ENCODE peak calls at places on chromosome 2, in four cellular contexts. One of them, this sample, is unnamed.

GRCh38 chr2:158618859-158619490 is 162.2 kb downstream of the PKP4 start:
- DNase-seq in heart right ventricle: no peak
- DNase-seq in lower leg skin: no peak
- DNase-seq in GM23248: peak; percentile 26
- DNase-seq in this sample: no peak

GRCh38 chr2:72111061-72111460 is 36.6 kb downstream of the CYP26B1 start:
- DNase-seq in heart right ventricle: no peak
- DNase-seq in lower leg skin: peak; percentile 56
- DNase-seq in GM23248: no peak
- DNase-seq in this sample: no peak

GRCh38 chr2:231227309-231228162 is 29.1 kb downstream of the ARMC9 start:
- DNase-seq in heart right ventricle: no peak
- DNase-seq in lower leg skin: no peak
- DNase-seq in GM23248: peak; percentile 90
- DNase-seq in this sample: peak; percentile 52

GRCh38 chr2:146721486-146721885 is 1123.3 kb upstream of the ACVR2A start:
- DNase-seq in heart right ventricle: no peak
- DNase-seq in lower leg skin: no peak
- DNase-seq in GM23248: no peak
- DNase-seq in this sample: no peak

GRCh38 chr2:239197146-239197545 is 203.7 kb downstream of the HDAC4 start:
- DNase-seq in heart right ventricle: no peak
- DNase-seq in lower leg skin: peak; percentile 82
- DNase-seq in GM23248: no peak
- DNase-seq in this sample: peak; percentile 12

GRCh38 chr2:160752475-160753330 is 259.1 kb upstream of the RBMS1 start:
- DNase-seq in heart right ventricle: no peak
- DNase-seq in lower leg skin: no peak
- DNase-seq in GM23248: peak; percentile 60
- DNase-seq in this sample: peak; percentile 36

GRCh38 chr2:137178955-137179377 is 413.6 kb downstream of the THSD7B start:
- DNase-seq in heart right ventricle: no peak
- DNase-seq in lower leg skin: no peak
- DNase-seq in GM23248: peak; percentile 75
- DNase-seq in this sample: no peak

GRCh38 chr2:44844651-44845270 is 96.7 kb upstream of the SIX3 start:
- DNase-seq in heart right ventricle: no peak
- DNase-seq in lower leg skin: no peak
- DNase-seq in GM23248: peak; percentile 29
- DNase-seq in this sample: no peak

GRCh38 chr2:240392948-240393830 is 42.3 kb upstream of the GPC1 start:
- DNase-seq in heart right ventricle: no peak
- DNase-seq in lower leg skin: peak; percentile 76
- DNase-seq in GM23248: no peak
- DNase-seq in this sample: no peak

GRCh38 chr2:109214651-109215371 is 85.8 kb downstream of the SH3RF3 start:
- DNase-seq in heart right ventricle: no peak
- DNase-seq in lower leg skin: no peak
- DNase-seq in GM23248: no peak
- DNase-seq in this sample: no peak
- H3K4me3 ChIP-seq in heart right ventricle: no peak overlapping the region
- H3K4me3 ChIP-seq in lower leg skin: no peak overlapping the region
- H3K4me3 ChIP-seq in GM23248: no peak overlapping the region
- H3K4me3 ChIP-seq in this sample: no peak overlapping the region

DNA sequence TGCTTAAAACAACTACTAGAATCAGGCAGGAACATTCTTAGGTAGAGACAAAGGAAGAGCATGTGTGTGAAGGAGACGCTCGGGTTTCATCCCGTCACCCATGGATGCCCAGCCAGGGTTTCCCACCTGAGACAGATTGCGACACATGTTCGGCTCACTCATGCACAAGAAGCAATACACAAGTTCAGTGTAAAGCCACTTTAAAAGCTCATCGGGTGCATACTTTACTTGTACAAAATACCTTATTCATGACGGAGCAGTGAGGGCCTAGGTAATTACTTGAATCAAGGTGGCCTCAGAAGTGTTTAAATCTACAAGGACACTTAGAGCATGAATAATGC is 42.0 kb downstream of the ZEB2 start:
- DNase-seq in heart right ventricle: no peak
- DNase-seq in lower leg skin: no peak
- DNase-seq in GM23248: peak; percentile 52
- DNase-seq in this sample: no peak
- H3K4me3 ChIP-seq in heart right ventricle: no peak overlapping the region
- H3K4me3 ChIP-seq in lower leg skin: no peak overlapping the region
- H3K4me3 ChIP-seq in GM23248: peak overlapping the region; percentile 52
- H3K4me3 ChIP-seq in this sample: peak overlapping the region; percentile 5

GRCh38 chr2:218002792-218003191 is at the start of gene TNS1:
- DNase-seq in heart right ventricle: peak; percentile 62
- DNase-seq in lower leg skin: no peak
- DNase-seq in GM23248: peak; percentile 90
- DNase-seq in this sample: no peak
- H3K4me3 ChIP-seq in heart right ventricle: no peak within 1 kb of the TSS
- H3K4me3 ChIP-seq in lower leg skin: no peak within 1 kb of the TSS
- H3K4me3 ChIP-seq in GM23248: peak within 1 kb of the TSS; percentile 96
- H3K4me3 ChIP-seq in this sample: no peak within 1 kb of the TSS

GRCh38 chr2:169715379-169716228 is 18.0 kb upstream of the KLHL23 start:
- DNase-seq in heart right ventricle: no peak
- DNase-seq in lower leg skin: no peak
- DNase-seq in GM23248: peak; percentile 36
- DNase-seq in this sample: peak; percentile 58
- H3K4me3 ChIP-seq in heart right ventricle: no peak overlapping the region
- H3K4me3 ChIP-seq in lower leg skin: no peak overlapping the region
- H3K4me3 ChIP-seq in GM23248: peak overlapping the region; percentile 60
- H3K4me3 ChIP-seq in this sample: peak overlapping the region; percentile 27

DNA sequence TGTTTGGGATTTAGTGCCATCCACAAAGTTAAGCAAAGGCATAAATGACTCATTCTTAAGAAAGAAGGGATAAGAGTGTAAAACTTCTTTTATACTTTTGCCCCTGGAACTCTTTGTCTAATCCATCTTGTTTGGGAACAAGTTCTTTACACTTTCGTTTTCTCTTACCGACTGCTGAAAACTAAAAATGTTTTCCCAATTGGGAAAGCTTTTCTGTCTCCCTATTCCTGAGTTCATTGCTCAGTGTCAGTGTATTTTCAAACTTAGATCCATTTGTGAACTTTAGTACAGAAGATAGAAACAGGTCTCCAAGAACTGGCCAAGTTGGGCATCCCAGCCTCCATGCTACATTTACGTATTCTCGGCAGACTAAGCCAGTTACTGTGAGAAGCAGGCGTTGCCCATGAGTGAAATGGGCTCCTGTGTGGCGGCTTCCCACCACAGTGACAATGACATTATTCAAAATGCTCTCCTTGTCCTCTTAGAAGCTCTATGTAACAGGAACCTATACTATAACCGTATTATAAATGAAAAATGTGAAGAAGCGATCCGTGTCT is 51.7 kb downstream of the TGOLN2 start:
- DNase-seq in heart right ventricle: no peak
- DNase-seq in lower leg skin: no peak
- DNase-seq in GM23248: peak; percentile 63
- DNase-seq in this sample: no peak
- H3K4me3 ChIP-seq in heart right ventricle: no peak overlapping the region
- H3K4me3 ChIP-seq in lower leg skin: no peak overlapping the region
- H3K4me3 ChIP-seq in GM23248: peak overlapping the region; percentile 73
- H3K4me3 ChIP-seq in this sample: peak overlapping the region; percentile 7

GRCh38 chr2:23414876-23415275 is 29.9 kb downstream of the KLHL29 start:
- DNase-seq in heart right ventricle: no peak
- DNase-seq in lower leg skin: peak; percentile 42
- DNase-seq in GM23248: peak; percentile 55
- DNase-seq in this sample: no peak
- H3K4me3 ChIP-seq in heart right ventricle: no peak overlapping the region
- H3K4me3 ChIP-seq in lower leg skin: no peak overlapping the region
- H3K4me3 ChIP-seq in GM23248: no peak overlapping the region
- H3K4me3 ChIP-seq in this sample: no peak overlapping the region

DNA sequence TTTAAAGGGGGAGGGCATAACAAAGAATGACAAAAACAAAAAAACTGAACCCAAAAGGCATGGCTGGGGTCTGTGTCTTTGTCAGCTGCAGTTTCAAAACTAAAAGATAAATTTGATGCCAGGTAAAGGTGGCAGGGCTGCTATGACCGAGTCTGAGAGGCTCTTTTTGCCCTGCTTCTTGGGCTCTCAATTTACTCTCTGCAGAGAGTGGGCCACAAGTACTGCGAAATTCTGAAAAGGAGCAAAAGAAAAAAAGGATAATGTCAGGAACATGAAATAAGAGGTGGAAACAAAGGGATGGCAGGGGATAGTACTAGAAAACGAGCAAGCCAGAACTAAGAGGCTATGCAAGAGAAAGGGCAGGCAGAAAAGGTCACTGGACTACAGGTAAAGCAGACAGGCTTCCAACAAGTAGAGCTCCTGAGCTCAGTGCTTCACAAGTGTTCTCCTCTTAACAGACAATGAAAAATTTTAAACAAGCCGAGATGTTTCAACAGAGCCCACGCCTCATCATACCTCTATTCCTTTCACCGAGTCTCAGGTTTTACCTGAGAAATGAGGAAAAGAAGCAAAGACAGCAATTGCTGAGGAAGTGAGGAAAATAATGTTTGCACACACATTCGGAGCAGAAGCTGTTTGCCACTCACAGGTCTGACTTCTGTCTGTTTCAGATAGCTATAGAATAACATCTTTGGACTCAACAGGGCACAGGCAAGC is 7.3 kb downstream of the IRS1 start:
- DNase-seq in heart right ventricle: no peak
- DNase-seq in lower leg skin: no peak
- DNase-seq in GM23248: peak; percentile 36
- DNase-seq in this sample: no peak
- H3K4me3 ChIP-seq in heart right ventricle: peak overlapping the region; percentile 54
- H3K4me3 ChIP-seq in lower leg skin: no peak overlapping the region
- H3K4me3 ChIP-seq in GM23248: peak overlapping the region; percentile 75
- H3K4me3 ChIP-seq in this sample: peak overlapping the region; percentile 91

DNA sequence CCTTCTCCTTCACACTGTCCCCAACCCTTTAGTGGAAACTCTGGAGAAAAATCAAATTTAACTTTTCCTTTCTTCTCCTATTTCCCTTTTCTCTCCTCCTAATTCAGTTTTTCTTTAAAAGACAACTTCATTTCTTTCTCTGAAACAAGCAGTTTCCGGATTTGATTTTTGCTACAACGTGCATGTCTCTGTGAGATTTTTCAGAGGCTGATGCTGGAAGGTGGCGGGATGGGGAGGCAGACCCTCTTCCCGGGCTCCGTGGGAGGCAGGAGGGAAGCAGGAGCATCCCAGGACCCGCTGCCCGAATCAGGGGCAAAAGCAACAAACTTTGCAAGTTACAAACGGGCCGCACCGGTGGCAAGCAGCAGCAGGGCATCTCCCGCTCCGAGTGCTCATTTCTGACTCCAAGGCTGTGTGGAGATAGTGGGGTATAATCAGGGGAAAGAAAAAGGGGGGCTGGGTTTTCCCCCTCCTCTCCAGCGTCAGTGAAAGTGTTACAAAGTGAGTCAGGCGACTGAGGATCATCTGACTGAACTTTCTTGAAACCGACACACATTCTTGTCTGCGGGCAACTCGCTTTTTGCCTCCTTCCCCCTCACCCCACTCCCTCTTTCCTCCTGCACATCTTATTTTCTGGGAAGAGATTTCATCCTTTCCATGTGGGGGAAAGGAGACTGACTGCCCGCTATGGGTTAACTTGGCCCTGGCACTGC is 6.4 kb downstream of the ZEB2 start:
- DNase-seq in heart right ventricle: peak; percentile 25
- DNase-seq in lower leg skin: peak; percentile 88
- DNase-seq in GM23248: peak; percentile 72
- DNase-seq in this sample: peak; percentile 33
- H3K4me3 ChIP-seq in heart right ventricle: no peak overlapping the region
- H3K4me3 ChIP-seq in lower leg skin: no peak overlapping the region
- H3K4me3 ChIP-seq in GM23248: peak overlapping the region; percentile 87
- H3K4me3 ChIP-seq in this sample: peak overlapping the region; percentile 67

GRCh38 chr2:237411683-237412349 is 2.1 kb downstream of the COL6A3 start:
- DNase-seq in heart right ventricle: no peak
- DNase-seq in lower leg skin: no peak
- DNase-seq in GM23248: peak; percentile 68
- DNase-seq in this sample: peak; percentile 68
- H3K4me3 ChIP-seq in heart right ventricle: no peak overlapping the region
- H3K4me3 ChIP-seq in lower leg skin: peak overlapping the region; percentile 42
- H3K4me3 ChIP-seq in GM23248: peak overlapping the region; percentile 98
- H3K4me3 ChIP-seq in this sample: peak overlapping the region; percentile 46

This sample was measured in upper lobe of left lung.